ENCODE peak calls at places on chromosomes 13 and 19, in ten cellular contexts. Y is lower lobe of right lung, J is heart right ventricle, L is uterus, R is SK-N-SH, H is Peyer's patch, F is transverse colon, A is ovary, U is tibial nerve, V is K562. X is an unnamed sample.
A peak's percentile ranks its signal among the peaks of the same experiment; 100 is the strongest.

GRCh38 chr13:44197791-44198770 is 175.5 kb upstream of the SERP2 start:
- DNase-seq in Y (no peak), J (no peak), L (no peak), R (no peak), H (no peak), F (no peak), A (no peak), U (no peak), V (no peak), X (no peak)

GRCh38 chr19:41785653-41786052 is 10.7 kb upstream of the CEACAM3 start:
- DNase-seq in Y (peak; percentile 81), J (peak; percentile 29), L (peak; percentile 22), R (peak; percentile 76), H (peak; percentile 61), F (peak; percentile 80), A (no peak), U (no peak), V (peak; percentile 84), X (peak; percentile 58)

GRCh38 chr19:41706741-41707501 is 1.5 kb upstream of the CEACAM5 start:
- DNase-seq in Y (peak; percentile 83), J (no peak), L (peak; percentile 1), R (peak; percentile 79), H (peak; percentile 88), F (peak; percentile 87), A (no peak), U (no peak), V (peak; percentile 82), X (peak; percentile 67)

GRCh38 chr13:78608254-78608704 is 4.9 kb upstream of the POU4F1 start:
- DNase-seq in Y (no peak), J (no peak), L (no peak), R (peak; percentile 42), H (no peak), F (no peak), A (no peak), U (no peak), V (no peak), X (no peak)

GRCh38 chr13:21936674-21937073 is 265.8 kb downstream of the FGF9 start:
- DNase-seq in Y (no peak), J (no peak), L (no peak), R (no peak), H (no peak), F (no peak), A (no peak), U (no peak), V (no peak), X (no peak)

GRCh38 chr19:4969772-4970531 is 1.0 kb downstream of the KDM4B start:
- DNase-seq in Y (no peak), J (no peak), L (no peak), R (peak; percentile 47), H (no peak), F (no peak), A (peak; percentile 50), U (no peak), V (peak; percentile 44), X (peak; percentile 21)

GRCh38 chr19:1259873-1260748 is 9.0 kb upstream of the CIRBP start:
- DNase-seq in Y (peak; percentile 72), J (no peak), L (no peak), R (no peak), H (peak; percentile 72), F (peak; percentile 63), A (peak; percentile 68), U (no peak), V (no peak), X (peak; percentile 52)

GRCh38 chr19:2385053-2385721 is 25.1 kb downstream of the TMPRSS9 start:
- DNase-seq in Y (no peak), J (no peak), L (peak; percentile 23), R (peak; percentile 95), H (peak; percentile 71), F (peak; percentile 51), A (peak; percentile 42), U (no peak), V (peak; percentile 77), X (no peak)

GRCh38 chr19:2016041-2016807 is 710 bp upstream of the BTBD2 start:
- DNase-seq in Y (peak; percentile 77), J (peak; percentile 85), L (peak; percentile 83), R (peak; percentile 87), H (peak; percentile 75), F (peak; percentile 84), A (peak; percentile 81), U (peak; percentile 66), V (peak; percentile 76), X (peak; percentile 30)

GRCh38 chr13:49563513-49563912 is 21.8 kb downstream of the RCBTB1 start:
- DNase-seq in Y (no peak), J (no peak), L (no peak), R (no peak), H (no peak), F (no peak), A (no peak), U (no peak), V (no peak), X (no peak)

GRCh38 chr13:30253830-30254229 is 53.5 kb downstream of the KATNAL1 start:
- DNase-seq in Y (no peak), J (no peak), L (no peak), R (no peak), H (no peak), F (no peak), A (no peak), U (no peak), V (no peak), X (no peak)

GRCh38 chr13:107124730-107125129 is 556.8 kb upstream of the ARGLU1 start:
- DNase-seq in Y (no peak), J (no peak), L (no peak), R (no peak), H (no peak), F (no peak), A (no peak), U (no peak), V (no peak), X (no peak)

GRCh38 chr19:8655340-8655709 is 24.9 kb downstream of the NFILZ start:
- DNase-seq in Y (no peak), J (no peak), L (no peak), R (peak; percentile 22), H (no peak), F (no peak), A (no peak), U (no peak), V (no peak), X (peak; percentile 62)

GRCh38 chr19:13644648-13645047 is 119.7 kb upstream of the MRI1 start:
- DNase-seq in Y (no peak), J (no peak), L (no peak), R (peak; percentile 33), H (no peak), F (no peak), A (no peak), U (no peak), V (peak; percentile 45), X (no peak)

DNA sequence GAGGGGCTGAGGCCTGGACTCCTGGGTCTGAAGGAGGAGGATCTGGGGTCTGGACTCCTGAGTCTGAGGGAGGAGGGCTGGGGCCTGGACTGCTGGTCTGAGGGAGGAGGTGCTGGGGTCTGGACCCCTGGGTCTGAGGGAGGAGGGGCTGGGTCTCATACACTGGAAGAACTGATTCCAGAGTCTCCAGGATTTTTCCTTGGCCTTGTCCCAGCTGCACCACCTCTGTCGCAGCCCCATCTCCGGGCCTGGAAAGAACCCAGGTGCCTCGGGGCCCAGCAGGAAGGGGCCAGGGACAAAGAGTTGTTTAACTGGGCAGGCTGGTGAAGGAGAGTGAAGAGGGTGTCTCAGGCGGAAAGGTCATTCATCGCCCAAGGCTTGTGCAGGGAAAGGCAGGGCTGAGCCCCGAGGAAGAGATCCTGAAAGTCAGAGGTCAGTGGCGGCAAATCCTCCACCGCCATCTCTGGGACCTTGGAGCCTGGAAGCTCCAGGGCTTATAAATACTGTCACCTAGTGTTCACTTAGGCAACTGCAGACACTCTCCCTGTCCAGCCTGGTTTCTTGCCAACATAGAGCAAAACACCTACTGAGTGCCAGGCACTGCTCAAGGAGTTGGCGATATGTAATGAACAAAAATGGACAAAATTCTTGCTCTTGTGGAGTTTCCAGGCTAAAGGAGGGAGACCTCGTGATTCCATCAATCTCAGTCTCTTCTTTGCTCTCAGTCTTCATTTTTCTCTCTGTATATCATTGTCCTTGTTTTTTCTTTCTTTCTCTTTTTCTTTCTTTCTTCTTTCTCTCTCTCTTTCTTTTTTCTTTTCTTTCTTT is 4.4 kb upstream of the KCNN4 start:
- DNase-seq in Y (peak; percentile 71), J (peak; percentile 50), L (peak; percentile 32), R (peak; percentile 84), H (peak; percentile 61), F (peak; percentile 70), A (no peak), U (no peak), V (peak; percentile 90), X (peak; percentile 55)
- H3K27ac ChIP-seq in Y (no peak overlapping the region), J (no peak overlapping the region), L (peak overlapping the region; percentile 33), R (peak overlapping the region; percentile 60), H (peak overlapping the region; percentile 33), F (peak overlapping the region; percentile 51), A (no peak overlapping the region), U (peak overlapping the region; percentile 71), V (peak overlapping the region; percentile 75), X (peak overlapping the region; percentile 54)

GRCh38 chr19:3695124-3695733 is 5.0 kb downstream of the PIP5K1C start:
- DNase-seq in Y (no peak), J (no peak), L (no peak), R (no peak), H (no peak), F (no peak), A (no peak), U (no peak), V (no peak), X (no peak)
- H3K4me1 ChIP-seq in Y (peaks cover 20% of the 10 kb centered on the region), J (no peaks in the 10 kb centered on the region), L (peaks cover 10% of the 10 kb centered on the region), R (peaks cover 14% of the 10 kb centered on the region), H (no peaks in the 10 kb centered on the region), F (peaks cover 19% of the 10 kb centered on the region), A (peaks cover 11% of the 10 kb centered on the region), U (peaks cover 35% of the 10 kb centered on the region), V (peaks cover 87% of the 10 kb centered on the region), X (peaks cover 10% of the 10 kb centered on the region)

GRCh38 chr19:11234486-11235075 is 4.8 kb upstream of the ANGPTL8 start:
- DNase-seq in Y (no peak), J (no peak), L (no peak), R (no peak), H (no peak), F (no peak), A (no peak), U (no peak), V (no peak), X (no peak)
- H3K4me3 ChIP-seq in Y (no peak overlapping the region), J (no peak overlapping the region), L (no peak overlapping the region), R (no peak overlapping the region), H (no peak overlapping the region), F (no peak overlapping the region), A (no peak overlapping the region), U (no peak overlapping the region), V (no peak overlapping the region), X (no peak overlapping the region)

DNA sequence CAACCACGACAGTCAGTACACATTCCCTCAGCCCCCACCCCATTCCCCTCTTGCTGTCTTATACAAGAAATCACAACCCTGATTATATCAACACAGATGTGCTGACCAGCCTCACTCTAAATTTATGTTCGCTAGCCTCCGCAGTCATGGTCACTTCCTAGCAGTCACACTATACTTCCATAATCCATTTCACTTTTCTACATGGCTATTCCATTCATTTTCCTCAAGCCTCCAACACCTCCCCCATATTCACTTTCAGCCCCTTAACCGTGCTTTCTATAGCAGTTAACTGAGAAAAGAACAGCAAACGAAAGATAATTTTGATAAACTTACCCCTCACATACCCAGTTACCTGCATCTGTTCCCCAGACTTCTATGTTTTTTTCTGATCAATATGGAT is 8.4 kb downstream of the LSM14A start:
- DNase-seq in Y (no peak), J (no peak), L (no peak), R (peak; percentile 13), H (no peak), F (no peak), A (no peak), U (no peak), V (no peak), X (no peak)
- H3K27ac ChIP-seq in Y (no peak overlapping the region), J (no peak overlapping the region), L (no peak overlapping the region), R (no peak overlapping the region), H (no peak overlapping the region), F (no peak overlapping the region), A (no peak overlapping the region), U (no peak overlapping the region), V (peak overlapping the region; percentile 31), X (no peak overlapping the region)

GRCh38 chr13:40694426-40694825 is 28.0 kb upstream of the FOXO1 start:
- DNase-seq in Y (no peak), J (no peak), L (no peak), R (no peak), H (no peak), F (no peak), A (no peak), U (no peak), V (no peak), X (no peak)
- H3K4me1 ChIP-seq in Y (no peaks in the 10 kb centered on the region), J (no peaks in the 10 kb centered on the region), L (no peaks in the 10 kb centered on the region), R (no peaks in the 10 kb centered on the region), H (no peaks in the 10 kb centered on the region), F (no peaks in the 10 kb centered on the region), A (no peaks in the 10 kb centered on the region), U (no peaks in the 10 kb centered on the region), V (no peaks in the 10 kb centered on the region), X (no peaks in the 10 kb centered on the region)

X was measured in CD8-positive, alpha-beta memory T cell.